ENCODE peak calls at places on chromosomes 13 and 19, in five cellular contexts. W, I, D, M and N are unnamed samples.

GRCh38 chr13:69474286-69474685 is 633.3 kb upstream of the ATXN8OS start:
- DNase-seq in W (no peak), I (no peak), D (no peak), M (no peak), N (no peak)

GRCh38 chr19:47702671-47703070 is 10.6 kb upstream of the EHD2 start:
- DNase-seq in W (no peak), I (no peak), D (no peak), M (no peak), N (no peak)

GRCh38 chr13:43374621-43375020 is 351.2 kb downstream of the DNAJC15 start:
- DNase-seq in W (no peak), I (peak; percentile 44), D (no peak), M (no peak), N (no peak)

GRCh38 chr19:2478324-2478755 is 2.4 kb downstream of the GADD45B start:
- DNase-seq in W (peak; percentile 49), I (peak; percentile 72), D (peak; percentile 39), M (peak; percentile 89), N (no peak)

GRCh38 chr13:95684463-95684862 is 7.5 kb downstream of the DNAJC3 start:
- DNase-seq in W (no peak), I (no peak), D (no peak), M (no peak), N (no peak)

GRCh38 chr13:31209819-31210209 is 10.0 kb downstream of the B3GLCT start:
- DNase-seq in W (no peak), I (no peak), D (no peak), M (no peak), N (no peak)

GRCh38 chr13:50161052-50161451 is 145.8 kb downstream of the KCNRG start:
- DNase-seq in W (no peak), I (peak; percentile 75), D (no peak), M (no peak), N (no peak)

GRCh38 chr19:5663904-5664303 is 16.4 kb downstream of the MICOS13 start:
- DNase-seq in W (no peak), I (no peak), D (no peak), M (peak; percentile 69), N (no peak)

GRCh38 chr19:38055040-38055439 is 148.0 kb downstream of the SIPA1L3 start:
- DNase-seq in W (no peak), I (no peak), D (no peak), M (no peak), N (no peak)

GRCh38 chr19:9406798-9407352 is 28.5 kb downstream of the ZNF266 start:
- DNase-seq in W (peak; percentile 19), I (peak; percentile 94), D (peak; percentile 84), M (peak; percentile 85), N (no peak)

GRCh38 chr13:32448224-32448623 is 20.3 kb upstream of the N4BP2L1 start:
- DNase-seq in W (no peak), I (no peak), D (no peak), M (no peak), N (no peak)

GRCh38 chr13:32445461-32445860 is 17.5 kb upstream of the N4BP2L1 start:
- DNase-seq in W (no peak), I (no peak), D (no peak), M (no peak), N (no peak)

GRCh38 chr13:32446220-32446619 is 18.3 kb upstream of the N4BP2L1 start:
- DNase-seq in W (no peak), I (no peak), D (no peak), M (no peak), N (no peak)

GRCh38 chr13:32446778-32447465 is 19.0 kb upstream of the N4BP2L1 start:
- DNase-seq in W (no peak), I (no peak), D (no peak), M (no peak), N (no peak)

DNA sequence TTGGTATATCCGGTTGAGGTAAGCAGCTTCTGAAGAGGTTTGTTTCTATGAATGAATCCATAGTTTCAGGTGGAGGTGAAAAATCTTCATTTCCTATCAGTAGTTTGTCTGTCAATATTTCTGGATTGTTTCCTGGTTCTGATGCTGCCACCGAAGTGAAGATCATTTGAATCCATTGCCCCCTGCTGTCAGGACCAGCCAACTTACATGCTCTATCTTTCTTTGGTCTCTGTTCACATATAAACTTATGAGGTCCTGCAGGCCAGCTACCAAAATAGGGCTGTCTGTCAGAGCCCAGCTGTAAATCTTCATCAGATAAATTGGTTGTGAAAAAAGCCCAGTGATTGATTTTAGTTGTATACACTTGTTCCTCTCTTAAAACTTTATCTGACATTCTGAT is 15.2 kb upstream of the N4BP2L1 start:
- DNase-seq in W (no peak), I (peak; percentile 44), D (no peak), M (no peak), N (no peak)
- TF ChIP-seq CTCF in W (peak; percentile 46), I (peak; percentile 17), D (peak; percentile 50), M (peak; percentile 10), N (no peak)

GRCh38 chr19:50352242-50352641 is 13.2 kb downstream of the NAPSA start:
- DNase-seq in W (no peak), I (no peak), D (no peak), M (no peak), N (no peak)

GRCh38 chr19:50344661-50345318 is 15.6 kb upstream of the KCNC3 start:
- DNase-seq in W (no peak), I (no peak), D (no peak), M (peak; percentile 48), N (no peak)

DNA sequence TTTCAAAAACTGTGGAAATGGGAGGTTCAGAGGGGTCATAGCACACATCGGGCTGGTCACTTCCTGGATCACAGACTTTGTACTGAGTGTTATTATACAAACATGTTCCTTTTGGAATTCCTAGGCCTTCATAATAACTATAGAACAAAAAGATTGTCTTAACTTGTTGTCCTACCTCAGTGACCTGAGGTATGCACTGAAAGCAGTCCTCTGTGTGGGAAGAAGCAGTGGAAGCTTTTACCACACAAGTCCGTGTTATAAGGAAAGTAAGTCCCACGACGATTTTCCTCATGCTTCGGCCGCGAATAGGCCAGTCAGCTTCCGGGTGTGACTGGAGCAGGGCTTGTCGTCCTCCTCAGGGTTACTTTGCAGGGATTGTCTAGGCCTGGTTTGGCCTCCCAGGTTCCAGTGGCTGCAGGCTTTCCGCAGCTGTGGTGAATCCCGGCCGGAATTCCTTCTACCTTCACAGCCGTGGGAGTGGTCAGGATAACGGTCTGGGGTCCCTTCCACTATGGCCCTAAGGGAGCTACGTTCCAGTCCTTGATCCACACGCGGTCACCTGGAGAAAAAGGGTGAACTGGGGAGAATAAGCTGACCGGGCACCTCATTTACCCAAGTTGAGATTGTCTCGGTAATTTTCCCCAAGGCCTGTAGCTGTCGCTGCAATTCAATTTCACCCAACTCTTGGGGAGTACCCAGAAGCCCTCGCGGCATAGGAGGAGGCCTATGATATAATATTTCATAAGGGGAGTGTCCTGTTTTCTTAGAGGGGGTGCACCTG is 16.0 kb downstream of the NAPSA start:
- DNase-seq in W (no peak), I (no peak), D (no peak), M (no peak), N (no peak)
- TF ChIP-seq CTCF in W (no peak), I (no peak), D (no peak), M (no peak), N (no peak)

DNA sequence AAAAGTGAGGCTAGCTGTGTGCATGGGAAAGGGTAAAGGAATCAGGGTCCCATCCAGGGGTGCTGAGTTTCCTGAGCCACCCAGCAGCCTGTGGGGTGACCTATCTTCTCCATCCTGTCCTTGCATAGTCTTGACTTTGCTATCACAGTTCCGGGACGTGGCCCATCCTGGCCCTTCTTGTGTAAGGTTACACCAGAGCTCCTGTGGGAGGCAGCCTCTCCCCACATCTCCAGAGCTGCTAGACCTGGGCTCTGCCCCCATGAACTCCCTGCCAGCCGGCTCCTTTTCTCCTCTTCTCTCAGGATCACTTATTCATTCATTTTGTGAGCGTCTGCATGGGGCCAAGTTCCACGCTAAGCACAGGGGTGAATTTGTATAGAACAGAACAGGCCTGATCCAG is 238.9 kb downstream of the TSHZ3 start:
- DNase-seq in W (no peak), I (peak; percentile 76), D (no peak), M (no peak), N (no peak)
- TF ChIP-seq CTCF in W (no peak), I (peak; percentile 57), D (peak; percentile 28), M (no peak), N (no peak)

DNA sequence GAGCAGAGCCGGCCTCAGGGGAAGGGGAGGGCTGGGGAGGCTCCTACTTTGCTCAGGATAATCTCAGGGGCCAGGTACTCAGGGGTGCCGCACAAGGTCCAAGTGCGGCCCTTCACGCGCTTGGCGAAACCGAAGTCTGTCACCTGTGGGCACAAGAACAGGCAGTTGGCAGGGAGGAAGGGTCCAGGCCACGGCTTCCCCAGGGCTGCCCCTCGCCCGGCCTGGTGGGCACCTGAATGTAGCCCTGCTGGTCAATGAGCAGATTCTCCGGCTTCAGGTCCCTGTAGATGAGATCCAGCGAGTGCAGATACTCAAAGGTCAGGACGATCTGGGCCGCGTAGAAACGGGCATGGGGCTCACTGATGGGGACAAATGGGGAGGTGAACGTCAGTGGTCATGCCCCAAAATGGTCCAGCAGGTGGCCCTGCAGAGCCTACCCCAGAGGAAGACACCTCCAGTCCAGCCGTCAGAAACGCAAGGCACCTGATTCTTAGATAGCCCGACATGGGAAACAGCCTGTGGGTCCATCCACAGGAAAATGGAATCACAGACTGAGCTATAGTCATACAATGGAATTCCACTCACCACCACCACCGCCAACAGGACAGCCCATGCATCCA is 7.1 kb upstream of the SAMD1 start:
- DNase-seq in W (no peak), I (no peak), D (no peak), M (no peak), N (no peak)
- TF ChIP-seq CTCF in W (no peak), I (peak; percentile 21), D (peak; percentile 39), M (no peak), N (no peak)

GRCh38 chr13:114151565-114152284 is 19.3 kb upstream of the RASA3 start:
- DNase-seq in W (no peak), I (no peak), D (no peak), M (peak; percentile 53), N (no peak)
- TF ChIP-seq CTCF in W (no peak), I (no peak), D (no peak), M (no peak), N (no peak)

GRCh38 chr19:14449321-14449720 is 16.2 kb downstream of the PKN1 start:
- DNase-seq in W (no peak), I (no peak), D (no peak), M (no peak), N (no peak)

GRCh38 chr19:14450876-14451275 is 17.8 kb downstream of the PKN1 start:
- DNase-seq in W (no peak), I (no peak), D (no peak), M (no peak), N (no peak)

GRCh38 chr19:14446336-14447036 is 13.4 kb downstream of the PKN1 start:
- DNase-seq in W (no peak), I (no peak), D (no peak), M (no peak), N (no peak)

DNA sequence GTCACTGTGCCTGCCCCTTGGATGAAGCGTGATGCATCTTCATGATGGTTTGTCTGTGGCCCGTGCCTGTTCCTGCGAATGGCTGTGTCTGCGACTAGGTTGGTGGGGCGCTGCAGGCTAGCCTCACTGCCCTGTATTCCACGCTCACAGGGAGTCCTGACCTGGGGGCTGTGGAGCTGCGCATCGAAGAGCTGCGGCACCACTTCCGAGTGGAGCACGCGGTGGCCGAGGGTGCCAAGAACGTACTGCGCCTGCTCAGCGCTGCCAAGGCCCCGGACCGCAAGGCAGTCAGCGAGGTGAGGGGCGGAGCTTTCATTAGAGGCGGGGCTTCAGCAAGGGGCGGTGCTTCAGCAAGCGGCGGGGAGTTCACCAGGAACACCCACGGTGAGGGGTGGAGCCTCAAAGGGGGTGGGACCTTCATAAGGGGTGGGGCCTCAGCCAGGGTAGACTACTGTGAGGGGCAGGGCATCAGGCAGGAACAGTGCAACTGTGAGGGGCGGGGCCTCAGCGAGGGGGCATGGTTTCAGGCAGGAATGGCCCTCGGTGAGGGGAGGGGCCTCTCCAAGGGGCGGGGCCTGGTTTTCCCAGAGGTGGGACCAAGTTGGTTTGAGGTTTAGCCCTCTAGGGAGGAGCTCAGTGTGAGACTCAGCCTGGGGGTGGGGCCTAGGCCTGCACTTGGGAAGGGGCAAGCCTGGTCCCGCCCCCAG is 17.2 kb downstream of the PKN1 start:
- DNase-seq in W (peak; percentile 56), I (peak; percentile 54), D (no peak), M (no peak), N (no peak)
- TF ChIP-seq CTCF in W (no peak), I (no peak), D (no peak), M (no peak), N (no peak)